ENCODE peak calls at places on chromosomes 5 and 9, in seven cellular contexts. U, M, L, X, E, P and W are unnamed samples.

GRCh38 chr9:105074501-105074900 is 146.5 kb upstream of the ABCA1 start:
- DNase-seq in U (no peak), M (no peak), L (no peak), X (no peak), E (no peak), P (no peak), W (no peak)

GRCh38 chr5:65299841-65300240 is 181.9 kb downstream of the ADAMTS6 start:
- DNase-seq in U (no peak), M (no peak), L (peak), X (no peak), E (no peak), P (no peak), W (no peak)

GRCh38 chr5:134555889-134556311 is 30.4 kb downstream of the JADE2 start:
- DNase-seq in U (no peak), M (peak), L (no peak), X (peak), E (peak), P (peak), W (peak)

GRCh38 chr5:80707645-80708044 is 52.9 kb upstream of the DHFR start:
- DNase-seq in U (no peak), M (no peak), L (no peak), X (no peak), E (no peak), P (no peak), W (no peak)

GRCh38 chr9:137269231-137269772 is 8.2 kb upstream of the TOR4A start:
- DNase-seq in U (no peak), M (no peak), L (peak), X (no peak), E (no peak), P (no peak), W (peak)

GRCh38 chr5:113031557-113031956 is 55.0 kb downstream of the DCP2 start:
- DNase-seq in U (no peak), M (no peak), L (no peak), X (no peak), E (no peak), P (no peak), W (no peak)

GRCh38 chr5:21919417-21920022 is 933.6 kb downstream of the CDH12 start:
- DNase-seq in U (no peak), M (peak), L (peak), X (no peak), E (peak), P (peak), W (peak)

GRCh38 chr9:76510041-76510440 is 51.1 kb downstream of the GCNT1 start:
- DNase-seq in U (no peak), M (no peak), L (no peak), X (no peak), E (no peak), P (no peak), W (no peak)

GRCh38 chr5:41433552-41434181 is 76.7 kb downstream of the PLCXD3 start:
- DNase-seq in U (no peak), M (no peak), L (no peak), X (no peak), E (peak), P (peak), W (peak)

GRCh38 chr9:12060811-12061210 is 632.4 kb upstream of the TYRP1 start:
- DNase-seq in U (no peak), M (no peak), L (no peak), X (no peak), E (no peak), P (no peak), W (peak)

GRCh38 chr5:105953616-105954015 is 1717.1 kb downstream of the EFNA5 start:
- DNase-seq in U (no peak), M (no peak), L (no peak), X (no peak), E (no peak), P (no peak), W (no peak)

GRCh38 chr9:108836319-108836718 is 19.5 kb downstream of the ACTL7B start:
- DNase-seq in U (no peak), M (no peak), L (no peak), X (no peak), E (no peak), P (no peak), W (no peak)

GRCh38 chr5:180848878-180849277 is 12.2 kb downstream of the ZFP62 start:
- DNase-seq in U (no peak), M (no peak), L (no peak), X (no peak), E (no peak), P (no peak), W (no peak)

GRCh38 chr5:169717298-169717697 is 80.2 kb downstream of the DOCK2 start:
- DNase-seq in U (no peak), M (no peak), L (no peak), X (no peak), E (no peak), P (peak), W (peak)

GRCh38 chr5:77309140-77309539 is 98.7 kb downstream of the PDE8B start:
- DNase-seq in U (no peak), M (no peak), L (no peak), X (no peak), E (no peak), P (no peak), W (no peak)

GRCh38 chr5:13831236-13831810 is 113.2 kb downstream of the DNAH5 start:
- DNase-seq in U (no peak), M (no peak), L (no peak), X (no peak), E (no peak), P (peak), W (peak)

GRCh38 chr9:95993342-95993741 is 117.9 kb downstream of the ERCC6L2 start:
- DNase-seq in U (no peak), M (no peak), L (no peak), X (no peak), E (no peak), P (no peak), W (no peak)

GRCh38 chr9:93601063-93601462 is 24.7 kb downstream of the PHF2 start:
- DNase-seq in U (no peak), M (no peak), L (no peak), X (no peak), E (no peak), P (no peak), W (no peak)

GRCh38 chr5:33679791-33680190 is 212.0 kb downstream of the ADAMTS12 start:
- DNase-seq in U (no peak), M (no peak), L (peak), X (no peak), E (no peak), P (no peak), W (no peak)

GRCh38 chr5:96616801-96617200 is 45.4 kb upstream of the CAST start:
- DNase-seq in U (no peak), M (no peak), L (no peak), X (no peak), E (no peak), P (peak), W (peak)

GRCh38 chr9:114287763-114288232 is 35.1 kb upstream of the ORM1 start:
- DNase-seq in U (no peak), M (no peak), L (no peak), X (no peak), E (no peak), P (no peak), W (no peak)

GRCh38 chr9:19174127-19174921 is 47.0 kb upstream of the PLIN2 start:
- DNase-seq in U (no peak), M (peak), L (peak), X (peak), E (peak), P (peak), W (peak)

GRCh38 chr9:93965830-93966577 is 10.8 kb upstream of the BARX1 start:
- DNase-seq in U (no peak), M (no peak), L (no peak), X (peak), E (peak), P (peak), W (peak)

GRCh38 chr5:181170237-181170830 is 22.9 kb downstream of the OR2V2 start:
- DNase-seq in U (no peak), M (no peak), L (no peak), X (no peak), E (no peak), P (no peak), W (peak)

GRCh38 chr5:178234753-178235599 is 2.4 kb upstream of the PHYKPL start:
- DNase-seq in U (no peak), M (peak), L (no peak), X (peak), E (peak), P (peak), W (peak)

GRCh38 chr5:138469540-138470321 is 4.5 kb downstream of the EGR1 start:
- DNase-seq in U (no peak), M (no peak), L (no peak), X (no peak), E (peak), P (no peak), W (peak)

GRCh38 chr5:39115644-39116346 is 41.6 kb upstream of the RICTOR start:
- DNase-seq in U (no peak), M (no peak), L (no peak), X (no peak), E (peak), P (no peak), W (no peak)

GRCh38 chr5:133688386-133688785 is 76.0 kb upstream of the FSTL4 start:
- DNase-seq in U (no peak), M (no peak), L (no peak), X (no peak), E (peak), P (peak), W (no peak)

GRCh38 chr5:427415-428087 is 15.4 kb upstream of the EXOC3 start:
- DNase-seq in U (no peak), M (no peak), L (no peak), X (no peak), E (no peak), P (no peak), W (no peak)

GRCh38 chr5:179264053-179264540 is 81.2 kb downstream of the ADAMTS2 start:
- DNase-seq in U (no peak), M (no peak), L (no peak), X (no peak), E (no peak), P (no peak), W (no peak)

GRCh38 chr5:139676951-139677367 is 28.8 kb downstream of the CXXC5 start:
- DNase-seq in U (peak), M (peak), L (no peak), X (no peak), E (no peak), P (no peak), W (no peak)

GRCh38 chr9:98658965-98659364 is 49.8 kb downstream of the GABBR2 start:
- DNase-seq in U (no peak), M (no peak), L (no peak), X (no peak), E (no peak), P (peak), W (no peak)

GRCh38 chr5:95600557-95600956 is 19.3 kb upstream of the GPR150 start:
- DNase-seq in U (no peak), M (no peak), L (no peak), X (no peak), E (no peak), P (no peak), W (no peak)

GRCh38 chr5:150155258-150156032 is at the start of gene PDGFRB:
- DNase-seq in U (no peak), M (peak), L (no peak), X (peak), E (peak), P (no peak), W (no peak)

GRCh38 chr5:142618125-142618524 is 67.8 kb downstream of the FGF1 start:
- DNase-seq in U (no peak), M (no peak), L (peak), X (no peak), E (no peak), P (peak), W (no peak)

GRCh38 chr9:120878188-120879130 is 1.5 kb upstream of the PHF19 start:
- DNase-seq in U (no peak), M (no peak), L (no peak), X (no peak), E (peak), P (no peak), W (no peak)

GRCh38 chr5:9924614-9925013 is 294.5 kb upstream of the TAS2R1 start:
- DNase-seq in U (no peak), M (no peak), L (peak), X (no peak), E (peak), P (peak), W (peak)

GRCh38 chr9:126697350-126697749 is 83.6 kb downstream of the LMX1B start:
- DNase-seq in U (no peak), M (no peak), L (no peak), X (no peak), E (no peak), P (no peak), W (no peak)